ENCODE peak calls at places on chromosome 5, in six cellular contexts. H, D, T, R, X and L are unnamed samples.

GRCh38 chr5:82911902-82912301 is 165.3 kb downstream of the TMEM167A start:
- DNase-seq in H (no peak), D (no peak), T (no peak), R (no peak), X (no peak), L (no peak)

GRCh38 chr5:130476325-130476724 is 572.1 kb downstream of the CHSY3 start:
- DNase-seq in H (peak; percentile 18), D (no peak), T (no peak), R (no peak), X (no peak), L (no peak)

GRCh38 chr5:171419663-171420428 is 399 bp downstream of the FGF18 start:
- DNase-seq in H (peak; percentile 43), D (no peak), T (peak; percentile 76), R (no peak), X (no peak), L (no peak)

GRCh38 chr5:92505925-92506324 is 1075.1 kb downstream of the NR2F1-AS1 start:
- DNase-seq in H (no peak), D (no peak), T (no peak), R (no peak), X (no peak), L (no peak)

GRCh38 chr5:141680751-141681201 is 1.3 kb downstream of the ARAP3 start:
- DNase-seq in H (no peak), D (peak; percentile 7), T (peak; percentile 90), R (peak; percentile 45), X (no peak), L (peak; percentile 77)

GRCh38 chr5:16579142-16579541 is 37.7 kb downstream of the RETREG1 start:
- DNase-seq in H (no peak), D (no peak), T (peak; percentile 41), R (no peak), X (no peak), L (no peak)

GRCh38 chr5:97508864-97509263 is 325.8 kb upstream of the RIOK2 start:
- DNase-seq in H (no peak), D (no peak), T (no peak), R (no peak), X (no peak), L (no peak)

GRCh38 chr5:156497816-156498215 is 170.9 kb downstream of the SGCD start:
- DNase-seq in H (no peak), D (no peak), T (peak; percentile 49), R (no peak), X (no peak), L (no peak)

GRCh38 chr5:109983135-109983534 is 293.4 kb downstream of the MAN2A1 start:
- DNase-seq in H (no peak), D (no peak), T (no peak), R (no peak), X (no peak), L (no peak)

GRCh38 chr5:31232273-31232888 is 38.9 kb downstream of the CDH6 start:
- DNase-seq in H (peak; percentile 56), D (peak; percentile 48), T (peak; percentile 36), R (peak; percentile 52), X (no peak), L (peak; percentile 2)

GRCh38 chr5:157574456-157575095 is 999 bp downstream of the ADAM19 start:
- DNase-seq in H (no peak), D (no peak), T (no peak), R (no peak), X (no peak), L (no peak)

GRCh38 chr5:56167522-56167921 is 65.6 kb downstream of the ANKRD55 start:
- DNase-seq in H (no peak), D (no peak), T (no peak), R (no peak), X (no peak), L (no peak)

GRCh38 chr5:165981721-165982120 is 2309.7 kb upstream of the WWC1 start:
- DNase-seq in H (no peak), D (no peak), T (no peak), R (no peak), X (no peak), L (no peak)

GRCh38 chr5:143374496-143375217 is 28.8 kb downstream of the NR3C1 start:
- DNase-seq in H (no peak), D (no peak), T (no peak), R (no peak), X (no peak), L (no peak)

GRCh38 chr5:170523129-170523497 is 19.3 kb downstream of the KCNIP1 start:
- DNase-seq in H (no peak), D (no peak), T (peak; percentile 72), R (no peak), X (no peak), L (no peak)

GRCh38 chr5:29654990-29655389 is 1538.5 kb upstream of the CDH6 start:
- DNase-seq in H (no peak), D (no peak), T (no peak), R (no peak), X (no peak), L (no peak)

GRCh38 chr5:147939431-147940114 is 33.2 kb upstream of the C5orf46 start:
- DNase-seq in H (no peak), D (no peak), T (no peak), R (no peak), X (no peak), L (no peak)

GRCh38 chr5:155024015-155024414 is 10.5 kb downstream of the KIF4B start:
- DNase-seq in H (peak; percentile 13), D (no peak), T (no peak), R (no peak), X (no peak), L (no peak)

GRCh38 chr5:115398726-115399125 is 102.3 kb upstream of the CCDC112 start:
- DNase-seq in H (no peak), D (no peak), T (no peak), R (no peak), X (no peak), L (no peak)

GRCh38 chr5:50730336-50730735 is 63.9 kb downstream of the PARP8 start:
- DNase-seq in H (no peak), D (no peak), T (no peak), R (no peak), X (no peak), L (no peak)

GRCh38 chr5:68122439-68122906 is 93.1 kb upstream of the PIK3R1 start:
- DNase-seq in H (no peak), D (no peak), T (no peak), R (no peak), X (no peak), L (no peak)

GRCh38 chr5:84229045-84229444 is 155.6 kb downstream of the EDIL3 start:
- DNase-seq in H (no peak), D (no peak), T (no peak), R (no peak), X (no peak), L (no peak)

GRCh38 chr5:105032917-105033316 is 1470.3 kb upstream of the NUDT12 start:
- DNase-seq in H (no peak), D (no peak), T (no peak), R (no peak), X (no peak), L (no peak)

GRCh38 chr5:138138949-138139775 is at the start of gene NME5:
- DNase-seq in H (no peak), D (no peak), T (peak; percentile 88), R (no peak), X (peak; percentile 5), L (peak; percentile 83)

GRCh38 chr5:174737335-174737734 is 13.0 kb downstream of the MSX2 start:
- DNase-seq in H (no peak), D (no peak), T (no peak), R (no peak), X (no peak), L (no peak)

GRCh38 chr5:43066231-43066798 is 26.2 kb upstream of the ANXA2R start:
- DNase-seq in H (peak; percentile 78), D (peak; percentile 55), T (peak; percentile 75), R (peak; percentile 67), X (peak; percentile 30), L (peak; percentile 82)

GRCh38 chr5:36156619-36157018 is 4.7 kb downstream of the SKP2 start:
- DNase-seq in H (no peak), D (peak; percentile 29), T (no peak), R (no peak), X (no peak), L (no peak)

GRCh38 chr5:119288364-119289047 is 67.3 kb upstream of the TNFAIP8 start:
- DNase-seq in H (no peak), D (no peak), T (no peak), R (no peak), X (no peak), L (no peak)

DNA sequence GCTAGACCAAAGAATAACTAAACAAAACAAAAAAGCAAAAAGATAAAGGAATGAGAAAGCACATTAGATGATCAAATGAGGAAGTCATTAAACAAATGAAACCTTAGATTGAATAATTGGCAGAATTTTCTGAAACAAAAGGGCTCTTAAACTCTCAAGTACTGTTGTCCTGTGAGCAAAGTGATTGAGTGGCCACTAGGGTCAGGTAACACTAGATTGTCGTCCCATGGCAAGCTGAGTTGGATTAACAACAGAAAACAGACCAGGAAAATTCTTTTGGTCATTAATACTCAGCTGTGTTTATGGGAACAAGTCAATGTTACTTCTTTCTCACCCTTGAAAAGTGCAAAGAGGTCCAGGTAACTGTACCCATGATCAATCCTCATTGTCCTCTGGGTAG is 81.6 kb upstream of the MRPS30 start:
- DNase-seq in H (no peak), D (no peak), T (no peak), R (no peak), X (no peak), L (no peak)
- TF ChIP-seq CHD2 in H (no peak), D (no peak), T (no peak), R (no peak), X (no peak), L (no peak)

GRCh38 chr5:88734983-88735382 is 148.0 kb downstream of the MEF2C start:
- DNase-seq in H (no peak), D (no peak), T (no peak), R (no peak), X (peak; percentile 50), L (no peak)

GRCh38 chr5:88736494-88736893 is 146.5 kb downstream of the MEF2C start:
- DNase-seq in H (no peak), D (no peak), T (no peak), R (no peak), X (peak; percentile 71), L (no peak)

GRCh38 chr5:88732862-88733261 is 150.1 kb downstream of the MEF2C start:
- DNase-seq in H (no peak), D (no peak), T (no peak), R (no peak), X (no peak), L (no peak)

GRCh38 chr5:88732181-88732633 is 150.8 kb downstream of the MEF2C start:
- DNase-seq in H (no peak), D (no peak), T (no peak), R (no peak), X (peak; percentile 94), L (no peak)

GRCh38 chr5:88734191-88734640 is 148.8 kb downstream of the MEF2C start:
- DNase-seq in H (no peak), D (no peak), T (peak; percentile 14), R (peak; percentile 13), X (peak; percentile 96), L (no peak)
- TF ChIP-seq CHD2 in H (no peak), D (no peak), T (no peak), R (no peak), X (peak; percentile 65), L (no peak)

GRCh38 chr5:150647275-150648251 is 7.1 kb downstream of the SYNPO start:
- DNase-seq in H (no peak), D (no peak), T (no peak), R (no peak), X (no peak), L (no peak)
- TF ChIP-seq CHD2 in H (no peak), D (no peak), T (no peak), R (no peak), X (no peak), L (no peak)

GRCh38 chr5:94223231-94223630 is 395.2 kb downstream of the KIAA0825 start:
- DNase-seq in H (no peak), D (no peak), T (no peak), R (no peak), X (no peak), L (no peak)

GRCh38 chr5:94228791-94229190 is 389.6 kb downstream of the KIAA0825 start:
- DNase-seq in H (no peak), D (no peak), T (no peak), R (no peak), X (no peak), L (no peak)
- TF ChIP-seq CHD2 in H (no peak), D (no peak), T (no peak), R (no peak), X (no peak), L (no peak)